ENCODE peak calls at places on chromosomes 12 and 14, in nine cellular contexts. Q is BJ, E is fibroblast of mammary gland, L is AG04449, J is lower leg skin, S is AG10803, H is choroid plexus epithelial cell, I is breast epithelium, U is nephron progenitor cell. F is an unnamed sample.

GRCh38 chr12:92108651-92109050 is 37.0 kb downstream of the BTG1 start:
- DNase-seq in Q (peak; percentile 31), E (peak; percentile 62), L (peak; percentile 66), J (no peak), S (peak; percentile 85), H (peak; percentile 94), I (no peak), U (no peak), F (no peak)

GRCh38 chr14:28681681-28682080 is 84.9 kb upstream of the FOXG1 start:
- DNase-seq in Q (no peak), E (no peak), L (no peak), J (no peak), S (no peak), H (no peak), I (no peak), U (no peak), F (no peak)

GRCh38 chr12:23099604-23100003 is 474.6 kb downstream of the ETNK1 start:
- DNase-seq in Q (no peak), E (peak; percentile 23), L (no peak), J (no peak), S (no peak), H (peak; percentile 35), I (no peak), U (no peak), F (no peak)

GRCh38 chr12:117363953-117364486 is 2.6 kb upstream of the NOS1 start:
- DNase-seq in Q (no peak), E (no peak), L (no peak), J (no peak), S (no peak), H (no peak), I (no peak), U (no peak), F (no peak)

GRCh38 chr12:109529618-109530300 is 43.5 kb downstream of the MMAB start:
- DNase-seq in Q (no peak), E (no peak), L (no peak), J (no peak), S (no peak), H (no peak), I (no peak), U (no peak), F (no peak)

GRCh38 chr12:25301798-25302197 is 51.1 kb upstream of the KRAS start:
- DNase-seq in Q (no peak), E (no peak), L (no peak), J (no peak), S (peak; percentile 25), H (peak; percentile 58), I (no peak), U (no peak), F (no peak)

GRCh38 chr14:51002406-51002984 is 58.2 kb upstream of the PYGL start:
- DNase-seq in Q (no peak), E (no peak), L (no peak), J (no peak), S (no peak), H (no peak), I (no peak), U (no peak), F (no peak)

GRCh38 chr14:89228921-89229639 is 188.0 kb downstream of the FOXN3 start:
- DNase-seq in Q (no peak), E (no peak), L (no peak), J (peak; percentile 46), S (no peak), H (no peak), I (no peak), U (no peak), F (no peak)

GRCh38 chr14:102697125-102697900 is 79.9 kb upstream of the TRAF3 start:
- DNase-seq in Q (no peak), E (no peak), L (no peak), J (no peak), S (no peak), H (no peak), I (no peak), U (no peak), F (no peak)

GRCh38 chr12:54294914-54295566 is 5.8 kb downstream of the NFE2 start:
- DNase-seq in Q (no peak), E (no peak), L (no peak), J (no peak), S (no peak), H (no peak), I (no peak), U (no peak), F (no peak)

GRCh38 chr14:19743256-19743655 is at the start of gene OR4Q3:
- DNase-seq in Q (no peak), E (no peak), L (no peak), J (no peak), S (no peak), H (no peak), I (no peak), U (no peak), F (no peak)

GRCh38 chr12:85440273-85440672 is 160.3 kb downstream of the ALX1 start:
- DNase-seq in Q (no peak), E (no peak), L (no peak), J (no peak), S (no peak), H (no peak), I (no peak), U (no peak), F (no peak)

GRCh38 chr12:123105427-123105826 is 45.5 kb downstream of the PITPNM2 start:
- DNase-seq in Q (no peak), E (no peak), L (no peak), J (no peak), S (no peak), H (no peak), I (no peak), U (no peak), F (no peak)

GRCh38 chr14:53510281-53510912 is 357.3 kb upstream of the DDHD1 start:
- DNase-seq in Q (no peak), E (peak; percentile 35), L (no peak), J (no peak), S (no peak), H (no peak), I (no peak), U (no peak), F (no peak)

GRCh38 chr14:53509845-53510244 is 356.7 kb upstream of the DDHD1 start:
- DNase-seq in Q (peak; percentile 68), E (peak; percentile 89), L (no peak), J (peak; percentile 77), S (peak; percentile 88), H (no peak), I (no peak), U (no peak), F (no peak)

GRCh38 chr14:53515264-53515663 is 362.1 kb upstream of the DDHD1 start:
- DNase-seq in Q (no peak), E (no peak), L (no peak), J (no peak), S (peak; percentile 87), H (no peak), I (no peak), U (no peak), F (no peak)

DNA sequence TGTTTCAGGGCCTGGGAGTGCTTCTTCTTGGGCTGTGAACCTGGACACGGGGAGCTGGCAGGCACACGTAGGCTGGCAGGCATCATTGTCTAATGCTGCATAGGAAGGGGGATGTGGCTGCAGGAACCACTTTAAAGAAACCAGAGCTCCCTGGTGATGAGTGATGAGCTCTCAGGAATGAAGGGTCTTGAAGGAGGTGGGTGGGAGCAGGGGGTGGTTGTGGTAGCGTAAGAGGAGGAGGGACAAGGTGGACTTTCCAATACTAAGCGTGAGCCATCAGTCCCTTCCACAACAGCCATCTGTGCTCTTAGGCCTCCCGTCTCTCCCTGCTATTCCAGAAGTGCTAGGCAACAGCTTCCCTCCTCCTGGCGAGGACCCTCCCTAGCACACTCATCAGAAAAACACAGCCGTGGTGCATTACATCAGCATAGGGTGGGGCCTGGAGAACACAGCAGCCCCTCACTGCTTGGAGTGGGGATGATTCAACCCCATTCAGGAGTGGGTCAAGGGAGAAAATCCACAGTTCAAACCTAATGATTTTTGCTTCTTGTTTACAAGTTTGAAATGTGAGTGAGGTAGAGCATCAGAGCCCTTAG is 356.2 kb upstream of the DDHD1 start:
- DNase-seq in Q (peak; percentile 52), E (peak; percentile 89), L (no peak), J (peak; percentile 67), S (peak; percentile 53), H (no peak), I (no peak), U (no peak), F (no peak)
- TF ChIP-seq CTCF in Q (no peak), E (no peak), L (no peak), J (no peak), S (no peak), H (no peak), I (no peak), U (no peak), F (no peak)

DNA sequence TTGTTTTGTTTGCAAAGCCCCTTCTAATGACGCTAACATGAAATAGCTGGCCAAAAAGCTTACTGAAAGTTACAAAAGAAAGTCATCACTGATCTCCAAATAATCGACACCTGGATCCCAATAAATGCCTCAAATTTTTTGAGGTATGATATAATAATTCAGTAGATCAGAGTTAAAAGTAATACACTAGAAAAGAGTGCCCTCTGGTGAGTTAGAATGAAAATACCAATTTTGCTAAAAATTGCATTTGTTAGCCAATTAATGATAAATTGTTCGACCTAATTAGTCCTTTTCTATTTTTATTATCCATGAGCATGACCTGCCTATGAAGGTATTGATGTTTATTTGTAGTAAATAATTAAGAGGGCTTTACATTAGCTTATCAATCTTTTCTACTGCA is 78.6 kb downstream of the CEP128 start:
- DNase-seq in Q (no peak), E (no peak), L (no peak), J (no peak), S (no peak), H (peak; percentile 19), I (no peak), U (no peak), F (no peak)
- TF ChIP-seq CTCF in Q (peak; percentile 41), E (peak; percentile 22), L (no peak), J (no peak), S (peak; percentile 38), H (peak; percentile 36), I (no peak), U (no peak), F (peak; percentile 65)

DNA sequence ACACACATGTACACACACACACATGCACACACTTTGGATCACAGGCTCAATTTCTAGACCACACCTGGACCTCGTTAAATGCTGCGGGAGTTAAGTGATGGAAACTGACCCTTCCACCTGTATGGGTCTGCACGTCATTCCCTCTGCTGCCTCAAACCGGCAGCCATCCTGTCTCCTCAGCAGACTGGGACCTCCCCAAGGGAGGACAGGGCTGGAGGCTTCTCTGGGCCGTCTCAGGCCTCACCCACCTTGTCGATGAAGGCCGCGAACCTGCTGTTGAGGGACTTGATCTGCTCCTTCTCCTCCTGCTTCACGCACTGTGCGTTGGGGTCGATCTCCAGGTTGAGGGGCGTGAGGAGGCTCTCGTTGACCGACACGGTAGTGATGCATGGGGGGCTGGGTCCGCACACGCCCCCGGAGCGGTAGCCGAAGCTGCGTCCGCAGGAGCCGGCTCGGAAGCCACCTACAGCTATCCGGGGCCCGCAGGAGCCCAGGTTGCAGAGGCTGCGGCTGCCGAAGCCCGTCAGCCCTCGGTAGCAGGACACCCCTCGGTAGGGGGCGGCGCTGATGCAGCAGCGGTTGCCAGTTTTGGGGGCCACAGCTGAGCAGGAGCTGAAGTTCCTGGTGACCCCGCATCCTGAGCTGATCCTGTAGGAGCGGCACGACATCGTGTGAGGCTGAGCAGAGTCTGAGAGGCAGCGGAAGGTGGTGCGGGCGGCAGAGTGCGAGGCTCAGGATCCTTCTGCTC is at the start of gene KRT85:
- DNase-seq in Q (no peak), E (no peak), L (no peak), J (no peak), S (no peak), H (no peak), I (no peak), U (no peak), F (no peak)
- TF ChIP-seq CTCF in Q (no peak), E (no peak), L (no peak), J (no peak), S (no peak), H (no peak), I (no peak), U (no peak), F (no peak)

GRCh38 chr12:9636807-9637206 is 29.1 kb upstream of the KLRB1 start:
- DNase-seq in Q (no peak), E (no peak), L (no peak), J (no peak), S (no peak), H (no peak), I (no peak), U (no peak), F (no peak)
- TF ChIP-seq CTCF in Q (peak; percentile 25), E (no peak), L (no peak), J (no peak), S (no peak), H (peak; percentile 25), I (no peak), U (no peak), F (no peak)

F was measured in osteocyte.